ENCODE peak calls at places on chromosomes 3 and 15, in nine cellular contexts. T is NCI-H524; L is T-helper 1 cell; Z is hepatocyte; D is DMS 273 treated with DMSO at 0.1 percent for 48 hours; I is fibroblast of lung; G is substantia nigra; N is activated CD8-positive, alpha-beta memory T cell treated with anti-CD3 and anti-CD28 coated beads, Interleukin-2, amount 10 ng/mL, durations not matched to agents 7 days and 5 days; K is NB4. E is an unnamed sample.

GRCh38 chr15:70486451-70487379 is 276.6 kb downstream of the UACA start:
- DNase-seq in T (no peak), D (no peak), L (peak), N (peak), K (peak), G (peak), I (peak), Z (no peak), E (no peak)

GRCh38 chr3:14375192-14375591 is 27.2 kb upstream of the SLC6A6 start:
- DNase-seq in G (no peak), D (no peak), I (no peak), N (no peak), L (no peak), K (no peak), Z (no peak), T (no peak), E (no peak)

GRCh38 chr3:53073553-53074365 is 27.9 kb upstream of the SFMBT1 start:
- DNase-seq in D (no peak), L (no peak), I (no peak), G (no peak), T (no peak), Z (no peak), N (no peak), K (peak), E (no peak)

GRCh38 chr3:45579251-45579650 is 15.3 kb upstream of the LIMD1 start:
- DNase-seq in I (no peak), L (no peak), D (no peak), T (no peak), K (no peak), N (no peak), Z (no peak), G (no peak), E (no peak)

GRCh38 chr3:58066842-58067241 is 58.6 kb downstream of the FLNB start:
- DNase-seq in T (no peak), D (no peak), N (no peak), I (peak), L (no peak), K (no peak), Z (no peak), G (no peak), E (no peak)

GRCh38 chr3:151082880-151083838 is 2.3 kb upstream of the MED12L start:
- DNase-seq in T (no peak), N (no peak), Z (no peak), D (no peak), L (no peak), I (no peak), G (no peak), K (no peak), E (no peak)

GRCh38 chr3:122627301-122627700 is 49.9 kb downstream of the PARP15 start:
- DNase-seq in Z (no peak), K (no peak), G (no peak), L (no peak), N (no peak), T (peak), D (no peak), I (no peak), E (no peak)

GRCh38 chr3:88059380-88060160 is 515 bp downstream of the ZNF654 start:
- DNase-seq in Z (no peak), K (peak), L (no peak), N (no peak), T (peak), G (peak), I (no peak), D (no peak), E (no peak)

GRCh38 chr3:30401971-30402370 is 204.4 kb upstream of the TGFBR2 start:
- DNase-seq in T (no peak), L (no peak), K (no peak), N (no peak), I (no peak), D (no peak), G (no peak), Z (no peak), E (no peak)

GRCh38 chr3:13189639-13190375 is 116.6 kb upstream of the IQSEC1 start:
- DNase-seq in T (no peak), D (no peak), I (no peak), G (no peak), L (peak), Z (peak), K (peak), N (peak), E (no peak)

GRCh38 chr3:107574650-107575049 is 51.9 kb downstream of the BBX start:
- DNase-seq in N (no peak), Z (peak), D (peak), I (peak), L (peak), G (no peak), T (no peak), K (peak), E (no peak)